ENCODE peak calls at places on chromosomes 3 and 15, in eight cellular contexts. One of them, this sample, is unnamed.

GRCh38 chr15:34038023-34038403 is 991 bp downstream of the AVEN start:
- DNase-seq in A549: no peak
- DNase-seq in stomach: no peak
- DNase-seq in tibial nerve: peak
- DNase-seq in suprapubic skin: no peak
- DNase-seq in transverse colon: no peak
- DNase-seq in sigmoid colon: no peak
- DNase-seq in SK-N-SH: no peak
- DNase-seq in this sample: no peak

GRCh38 chr3:13517253-13517977 is 31.5 kb upstream of the FBLN2 start:
- DNase-seq in A549: no peak
- DNase-seq in stomach: no peak
- DNase-seq in tibial nerve: peak
- DNase-seq in suprapubic skin: peak
- DNase-seq in transverse colon: no peak
- DNase-seq in sigmoid colon: peak
- DNase-seq in SK-N-SH: no peak
- DNase-seq in this sample: no peak

GRCh38 chr15:60703196-60703933 is 224.4 kb upstream of the ICE2 start:
- DNase-seq in A549: no peak
- DNase-seq in stomach: no peak
- DNase-seq in tibial nerve: no peak
- DNase-seq in suprapubic skin: no peak
- DNase-seq in transverse colon: no peak
- DNase-seq in sigmoid colon: no peak
- DNase-seq in SK-N-SH: no peak
- DNase-seq in this sample: no peak

GRCh38 chr3:39637807-39638206 is 170.3 kb downstream of the MOBP start:
- DNase-seq in A549: peak
- DNase-seq in stomach: no peak
- DNase-seq in tibial nerve: no peak
- DNase-seq in suprapubic skin: no peak
- DNase-seq in transverse colon: no peak
- DNase-seq in sigmoid colon: no peak
- DNase-seq in SK-N-SH: no peak
- DNase-seq in this sample: no peak

GRCh38 chr3:123489400-123490004 is 40.6 kb upstream of the ADCY5 start:
- DNase-seq in A549: peak
- DNase-seq in stomach: peak
- DNase-seq in tibial nerve: peak
- DNase-seq in suprapubic skin: no peak
- DNase-seq in transverse colon: peak
- DNase-seq in sigmoid colon: peak
- DNase-seq in SK-N-SH: peak
- DNase-seq in this sample: no peak

GRCh38 chr3:23172059-23172458 is 31.1 kb upstream of the UBE2E2 start:
- DNase-seq in A549: no peak
- DNase-seq in stomach: no peak
- DNase-seq in tibial nerve: no peak
- DNase-seq in suprapubic skin: no peak
- DNase-seq in transverse colon: no peak
- DNase-seq in sigmoid colon: no peak
- DNase-seq in SK-N-SH: no peak
- DNase-seq in this sample: no peak

GRCh38 chr3:17195192-17195611 is 310.4 kb downstream of the PLCL2 start:
- DNase-seq in A549: no peak
- DNase-seq in stomach: no peak
- DNase-seq in tibial nerve: no peak
- DNase-seq in suprapubic skin: no peak
- DNase-seq in transverse colon: peak
- DNase-seq in sigmoid colon: no peak
- DNase-seq in SK-N-SH: no peak
- DNase-seq in this sample: no peak

GRCh38 chr3:184805351-184806038 is 6.5 kb upstream of the VPS8 start:
- DNase-seq in A549: no peak
- DNase-seq in stomach: no peak
- DNase-seq in tibial nerve: no peak
- DNase-seq in suprapubic skin: no peak
- DNase-seq in transverse colon: no peak
- DNase-seq in sigmoid colon: no peak
- DNase-seq in SK-N-SH: peak
- DNase-seq in this sample: no peak

GRCh38 chr3:46566040-46566631 is at the start of gene LRRC2:
- DNase-seq in A549: no peak
- DNase-seq in stomach: peak
- DNase-seq in tibial nerve: no peak
- DNase-seq in suprapubic skin: peak
- DNase-seq in transverse colon: peak
- DNase-seq in sigmoid colon: peak
- DNase-seq in SK-N-SH: peak
- DNase-seq in this sample: no peak

GRCh38 chr3:114274929-114275328 is 18.9 kb upstream of the TIGIT start:
- DNase-seq in A549: peak
- DNase-seq in stomach: no peak
- DNase-seq in tibial nerve: no peak
- DNase-seq in suprapubic skin: no peak
- DNase-seq in transverse colon: no peak
- DNase-seq in sigmoid colon: no peak
- DNase-seq in SK-N-SH: no peak
- DNase-seq in this sample: no peak

GRCh38 chr3:8518138-8518537 is 16.5 kb downstream of the LMCD1 start:
- DNase-seq in A549: no peak
- DNase-seq in stomach: no peak
- DNase-seq in tibial nerve: no peak
- DNase-seq in suprapubic skin: no peak
- DNase-seq in transverse colon: no peak
- DNase-seq in sigmoid colon: no peak
- DNase-seq in SK-N-SH: no peak
- DNase-seq in this sample: no peak

GRCh38 chr3:55272031-55272645 is 215.0 kb downstream of the WNT5A start:
- DNase-seq in A549: no peak
- DNase-seq in stomach: no peak
- DNase-seq in tibial nerve: no peak
- DNase-seq in suprapubic skin: no peak
- DNase-seq in transverse colon: no peak
- DNase-seq in sigmoid colon: no peak
- DNase-seq in SK-N-SH: no peak
- DNase-seq in this sample: no peak

GRCh38 chr3:57031622-57032541 is 28.6 kb upstream of the SPATA12 start:
- DNase-seq in A549: no peak
- DNase-seq in stomach: no peak
- DNase-seq in tibial nerve: no peak
- DNase-seq in suprapubic skin: no peak
- DNase-seq in transverse colon: no peak
- DNase-seq in sigmoid colon: no peak
- DNase-seq in SK-N-SH: no peak
- DNase-seq in this sample: no peak

GRCh38 chr3:31196881-31197364 is 302.5 kb upstream of the GADL1 start:
- DNase-seq in A549: no peak
- DNase-seq in stomach: no peak
- DNase-seq in tibial nerve: peak
- DNase-seq in suprapubic skin: no peak
- DNase-seq in transverse colon: no peak
- DNase-seq in sigmoid colon: no peak
- DNase-seq in SK-N-SH: no peak
- DNase-seq in this sample: no peak

GRCh38 chr3:137047240-137047639 is 89.5 kb downstream of the IL20RB start:
- DNase-seq in A549: no peak
- DNase-seq in stomach: no peak
- DNase-seq in tibial nerve: no peak
- DNase-seq in suprapubic skin: no peak
- DNase-seq in transverse colon: no peak
- DNase-seq in sigmoid colon: no peak
- DNase-seq in SK-N-SH: no peak
- DNase-seq in this sample: no peak

GRCh38 chr3:111069974-111070751 is 1.5 kb upstream of the NECTIN3 start:
- DNase-seq in A549: no peak
- DNase-seq in stomach: no peak
- DNase-seq in tibial nerve: peak
- DNase-seq in suprapubic skin: no peak
- DNase-seq in transverse colon: peak
- DNase-seq in sigmoid colon: no peak
- DNase-seq in SK-N-SH: peak
- DNase-seq in this sample: no peak

GRCh38 chr3:111081008-111081545 is 9.5 kb downstream of the NECTIN3 start:
- DNase-seq in A549: no peak
- DNase-seq in stomach: no peak
- DNase-seq in tibial nerve: no peak
- DNase-seq in suprapubic skin: no peak
- DNase-seq in transverse colon: no peak
- DNase-seq in sigmoid colon: no peak
- DNase-seq in SK-N-SH: no peak
- DNase-seq in this sample: no peak

GRCh38 chr3:71219744-71220638 is 363.5 kb downstream of the FOXP1 start:
- DNase-seq in A549: no peak
- DNase-seq in stomach: no peak
- DNase-seq in tibial nerve: no peak
- DNase-seq in suprapubic skin: no peak
- DNase-seq in transverse colon: no peak
- DNase-seq in sigmoid colon: no peak
- DNase-seq in SK-N-SH: no peak
- DNase-seq in this sample: no peak

GRCh38 chr3:191476053-191476787 is 15.3 kb downstream of the PYDC2 start:
- DNase-seq in A549: no peak
- DNase-seq in stomach: no peak
- DNase-seq in tibial nerve: no peak
- DNase-seq in suprapubic skin: no peak
- DNase-seq in transverse colon: no peak
- DNase-seq in sigmoid colon: no peak
- DNase-seq in SK-N-SH: no peak
- DNase-seq in this sample: no peak
- TF ChIP-seq EP300 in A549: no peak
- TF ChIP-seq EP300 in stomach: no peak
- TF ChIP-seq EP300 in tibial nerve: no peak
- TF ChIP-seq EP300 in suprapubic skin: no peak
- TF ChIP-seq EP300 in transverse colon: no peak
- TF ChIP-seq EP300 in sigmoid colon: no peak
- TF ChIP-seq EP300 in SK-N-SH: no peak
- TF ChIP-seq EP300 in this sample: no peak

GRCh38 chr3:15831927-15832326 is 34.1 kb upstream of the ANKRD28 start:
- DNase-seq in A549: no peak
- DNase-seq in stomach: no peak
- DNase-seq in tibial nerve: no peak
- DNase-seq in suprapubic skin: no peak
- DNase-seq in transverse colon: no peak
- DNase-seq in sigmoid colon: no peak
- DNase-seq in SK-N-SH: no peak
- DNase-seq in this sample: no peak
- TF ChIP-seq EP300 in A549: no peak
- TF ChIP-seq EP300 in stomach: no peak
- TF ChIP-seq EP300 in tibial nerve: no peak
- TF ChIP-seq EP300 in suprapubic skin: no peak
- TF ChIP-seq EP300 in transverse colon: no peak
- TF ChIP-seq EP300 in sigmoid colon: no peak
- TF ChIP-seq EP300 in SK-N-SH: no peak
- TF ChIP-seq EP300 in this sample: no peak

DNA sequence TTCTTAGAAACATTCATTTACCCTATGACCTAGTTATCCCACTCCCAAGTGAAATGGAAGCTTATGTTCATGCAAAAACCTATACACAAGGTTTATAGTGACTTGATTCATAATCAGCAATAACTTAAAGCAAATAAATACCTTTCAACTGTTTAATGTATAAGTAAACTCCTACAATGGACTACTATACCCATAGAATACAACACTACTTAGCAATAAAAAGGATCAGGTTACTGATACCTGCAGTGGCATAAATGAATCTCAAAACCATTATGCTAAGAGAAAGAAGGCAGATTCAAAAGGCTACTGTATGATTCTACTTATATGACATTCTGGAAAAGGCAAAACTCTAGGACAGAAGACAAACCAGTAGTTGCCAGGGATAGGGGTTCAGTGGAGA is 8.3 kb upstream of the POLR2M start:
- DNase-seq in A549: no peak
- DNase-seq in stomach: no peak
- DNase-seq in tibial nerve: no peak
- DNase-seq in suprapubic skin: no peak
- DNase-seq in transverse colon: no peak
- DNase-seq in sigmoid colon: no peak
- DNase-seq in SK-N-SH: no peak
- DNase-seq in this sample: no peak
- TF ChIP-seq EP300 in A549: no peak
- TF ChIP-seq EP300 in stomach: no peak
- TF ChIP-seq EP300 in tibial nerve: no peak
- TF ChIP-seq EP300 in suprapubic skin: no peak
- TF ChIP-seq EP300 in transverse colon: no peak
- TF ChIP-seq EP300 in sigmoid colon: no peak
- TF ChIP-seq EP300 in SK-N-SH: no peak
- TF ChIP-seq EP300 in this sample: no peak

GRCh38 chr3:127587876-127588275 is 2.7 kb downstream of the TPRA1 start:
- DNase-seq in A549: no peak
- DNase-seq in stomach: no peak
- DNase-seq in tibial nerve: no peak
- DNase-seq in suprapubic skin: no peak
- DNase-seq in transverse colon: no peak
- DNase-seq in sigmoid colon: no peak
- DNase-seq in SK-N-SH: no peak
- DNase-seq in this sample: no peak

GRCh38 chr3:127590593-127591477 is at the start of gene TPRA1:
- DNase-seq in A549: peak
- DNase-seq in stomach: peak
- DNase-seq in tibial nerve: peak
- DNase-seq in suprapubic skin: peak
- DNase-seq in transverse colon: peak
- DNase-seq in sigmoid colon: peak
- DNase-seq in SK-N-SH: peak
- DNase-seq in this sample: peak

GRCh38 chr3:127590282-127590592 is 296 bp downstream of the TPRA1 start:
- DNase-seq in A549: no peak
- DNase-seq in stomach: no peak
- DNase-seq in tibial nerve: no peak
- DNase-seq in suprapubic skin: no peak
- DNase-seq in transverse colon: peak
- DNase-seq in sigmoid colon: peak
- DNase-seq in SK-N-SH: peak
- DNase-seq in this sample: no peak

GRCh38 chr3:127588675-127589577 is 1.6 kb downstream of the TPRA1 start:
- DNase-seq in A549: no peak
- DNase-seq in stomach: no peak
- DNase-seq in tibial nerve: no peak
- DNase-seq in suprapubic skin: no peak
- DNase-seq in transverse colon: no peak
- DNase-seq in sigmoid colon: no peak
- DNase-seq in SK-N-SH: no peak
- DNase-seq in this sample: no peak

DNA sequence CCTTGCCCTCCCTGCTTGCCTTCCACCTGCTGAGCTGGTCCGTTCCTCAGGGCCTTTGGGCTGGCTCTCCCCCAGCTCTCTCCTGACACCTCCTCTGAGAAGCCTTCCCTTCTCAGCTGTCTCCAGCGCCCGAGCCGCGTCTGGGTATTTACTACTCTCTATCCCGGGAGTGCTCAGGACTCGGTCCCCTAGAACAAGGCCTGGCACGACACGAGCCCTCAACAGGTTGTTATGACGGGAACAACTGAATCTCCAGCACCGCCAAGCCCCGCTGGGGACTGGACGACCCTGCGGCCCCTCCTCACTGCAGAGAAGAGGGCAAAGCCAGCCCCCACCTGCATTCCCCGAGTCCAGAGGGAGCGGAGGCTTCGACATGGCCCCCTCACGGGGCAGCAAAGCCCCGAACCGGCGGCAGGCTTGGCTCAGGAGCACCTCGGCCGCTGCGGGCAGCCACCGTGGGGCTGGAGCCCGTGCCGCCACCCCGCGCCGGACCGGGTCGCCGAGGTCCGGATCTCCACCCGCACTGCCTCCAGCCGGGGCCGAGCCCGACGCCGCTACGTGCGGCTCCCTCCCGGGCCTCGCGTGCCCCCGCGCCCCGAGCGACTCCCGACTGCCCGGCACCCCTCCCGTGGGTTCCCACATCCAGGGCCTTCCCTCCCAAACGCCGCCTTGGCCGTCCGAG is 792 bp downstream of the TPRA1 start:
- DNase-seq in A549: no peak
- DNase-seq in stomach: no peak
- DNase-seq in tibial nerve: no peak
- DNase-seq in suprapubic skin: no peak
- DNase-seq in transverse colon: peak
- DNase-seq in sigmoid colon: no peak
- DNase-seq in SK-N-SH: no peak
- DNase-seq in this sample: no peak
- TF ChIP-seq EP300 in A549: no peak
- TF ChIP-seq EP300 in stomach: no peak
- TF ChIP-seq EP300 in tibial nerve: no peak
- TF ChIP-seq EP300 in suprapubic skin: no peak
- TF ChIP-seq EP300 in transverse colon: no peak
- TF ChIP-seq EP300 in sigmoid colon: no peak
- TF ChIP-seq EP300 in SK-N-SH: no peak
- TF ChIP-seq EP300 in this sample: no peak

This sample was measured in esophagus muscularis mucosa.